ENCODE peak calls at places on chromosomes 7 and 10, in four cellular contexts. One of them, this sample, is unnamed.

GRCh38 chr7:4040031-4040928 is 641.8 kb upstream of the FOXK1 start:
- DNase-seq in PC-9: no peak
- DNase-seq in aorta: no peak
- DNase-seq in PC-3: no peak
- DNase-seq in this sample: no peak

GRCh38 chr7:12239821-12240220 is 28.7 kb downstream of the TMEM106B start:
- DNase-seq in PC-9: no peak
- DNase-seq in aorta: no peak
- DNase-seq in PC-3: no peak
- DNase-seq in this sample: no peak

GRCh38 chr10:36671607-36672006 is 453.8 kb upstream of the ANKRD30A start:
- DNase-seq in PC-9: no peak
- DNase-seq in aorta: no peak
- DNase-seq in PC-3: peak; percentile 99
- DNase-seq in this sample: no peak

GRCh38 chr10:22874189-22874854 is 53.5 kb upstream of the ARMC3 start:
- DNase-seq in PC-9: no peak
- DNase-seq in aorta: no peak
- DNase-seq in PC-3: no peak
- DNase-seq in this sample: no peak

GRCh38 chr7:139702313-139702731 is 75.5 kb downstream of the HIPK2 start:
- DNase-seq in PC-9: no peak
- DNase-seq in aorta: no peak
- DNase-seq in PC-3: no peak
- DNase-seq in this sample: no peak

GRCh38 chr7:87354749-87355148 is 9.3 kb downstream of the CROT start:
- DNase-seq in PC-9: no peak
- DNase-seq in aorta: no peak
- DNase-seq in PC-3: peak; percentile 36
- DNase-seq in this sample: no peak

GRCh38 chr7:13920053-13920697 is 69.3 kb downstream of the ETV1 start:
- DNase-seq in PC-9: peak; percentile 69
- DNase-seq in aorta: no peak
- DNase-seq in PC-3: peak; percentile 97
- DNase-seq in this sample: no peak

GRCh38 chr10:105797234-105797890 is 1156.3 kb downstream of the SORCS3 start:
- DNase-seq in PC-9: no peak
- DNase-seq in aorta: no peak
- DNase-seq in PC-3: peak; percentile 58
- DNase-seq in this sample: no peak

GRCh38 chr10:118537623-118538022 is 57.8 kb downstream of the PRLHR start:
- DNase-seq in PC-9: no peak
- DNase-seq in aorta: no peak
- DNase-seq in PC-3: no peak
- DNase-seq in this sample: no peak

GRCh38 chr7:50412958-50413357 is 37.2 kb downstream of the FIGNL1 start:
- DNase-seq in PC-9: no peak
- DNase-seq in aorta: no peak
- DNase-seq in PC-3: no peak
- DNase-seq in this sample: no peak

GRCh38 chr7:50409856-50410468 is 40.2 kb downstream of the FIGNL1 start:
- DNase-seq in PC-9: no peak
- DNase-seq in aorta: no peak
- DNase-seq in PC-3: no peak
- DNase-seq in this sample: no peak

GRCh38 chr7:50415844-50416243 is 34.3 kb downstream of the FIGNL1 start:
- DNase-seq in PC-9: no peak
- DNase-seq in aorta: no peak
- DNase-seq in PC-3: no peak
- DNase-seq in this sample: no peak

GRCh38 chr7:50406935-50407334 is 43.2 kb downstream of the FIGNL1 start:
- DNase-seq in PC-9: no peak
- DNase-seq in aorta: no peak
- DNase-seq in PC-3: no peak
- DNase-seq in this sample: no peak

GRCh38 chr7:50411333-50412028 is 38.7 kb downstream of the FIGNL1 start:
- DNase-seq in PC-9: no peak
- DNase-seq in aorta: no peak
- DNase-seq in PC-3: no peak
- DNase-seq in this sample: no peak
- H3K4me1 ChIP-seq in PC-9: no peaks in the 10 kb centered on the region
- H3K4me1 ChIP-seq in aorta: no peaks in the 10 kb centered on the region
- H3K4me1 ChIP-seq in PC-3: no peaks in the 10 kb centered on the region
- H3K4me1 ChIP-seq in this sample: no peaks in the 10 kb centered on the region

GRCh38 chr10:3578159-3578558 is 206.8 kb downstream of the KLF6 start:
- DNase-seq in PC-9: no peak
- DNase-seq in aorta: no peak
- DNase-seq in PC-3: no peak
- DNase-seq in this sample: no peak

GRCh38 chr10:3578682-3579081 is 206.3 kb downstream of the KLF6 start:
- DNase-seq in PC-9: no peak
- DNase-seq in aorta: no peak
- DNase-seq in PC-3: no peak
- DNase-seq in this sample: no peak

GRCh38 chr10:3579845-3580244 is 205.2 kb downstream of the KLF6 start:
- DNase-seq in PC-9: no peak
- DNase-seq in aorta: no peak
- DNase-seq in PC-3: no peak
- DNase-seq in this sample: no peak

GRCh38 chr10:3584926-3585784 is 199.9 kb downstream of the KLF6 start:
- DNase-seq in PC-9: no peak
- DNase-seq in aorta: no peak
- DNase-seq in PC-3: no peak
- DNase-seq in this sample: no peak

GRCh38 chr10:3580565-3580964 is 204.4 kb downstream of the KLF6 start:
- DNase-seq in PC-9: no peak
- DNase-seq in aorta: no peak
- DNase-seq in PC-3: no peak
- DNase-seq in this sample: no peak
- H3K27me3 ChIP-seq in PC-9: no peaks in the 10 kb centered on the region
- H3K27me3 ChIP-seq in aorta: no peaks in the 10 kb centered on the region
- H3K27me3 ChIP-seq in PC-3: no peaks in the 10 kb centered on the region
- H3K27me3 ChIP-seq in this sample: no peaks in the 10 kb centered on the region

DNA sequence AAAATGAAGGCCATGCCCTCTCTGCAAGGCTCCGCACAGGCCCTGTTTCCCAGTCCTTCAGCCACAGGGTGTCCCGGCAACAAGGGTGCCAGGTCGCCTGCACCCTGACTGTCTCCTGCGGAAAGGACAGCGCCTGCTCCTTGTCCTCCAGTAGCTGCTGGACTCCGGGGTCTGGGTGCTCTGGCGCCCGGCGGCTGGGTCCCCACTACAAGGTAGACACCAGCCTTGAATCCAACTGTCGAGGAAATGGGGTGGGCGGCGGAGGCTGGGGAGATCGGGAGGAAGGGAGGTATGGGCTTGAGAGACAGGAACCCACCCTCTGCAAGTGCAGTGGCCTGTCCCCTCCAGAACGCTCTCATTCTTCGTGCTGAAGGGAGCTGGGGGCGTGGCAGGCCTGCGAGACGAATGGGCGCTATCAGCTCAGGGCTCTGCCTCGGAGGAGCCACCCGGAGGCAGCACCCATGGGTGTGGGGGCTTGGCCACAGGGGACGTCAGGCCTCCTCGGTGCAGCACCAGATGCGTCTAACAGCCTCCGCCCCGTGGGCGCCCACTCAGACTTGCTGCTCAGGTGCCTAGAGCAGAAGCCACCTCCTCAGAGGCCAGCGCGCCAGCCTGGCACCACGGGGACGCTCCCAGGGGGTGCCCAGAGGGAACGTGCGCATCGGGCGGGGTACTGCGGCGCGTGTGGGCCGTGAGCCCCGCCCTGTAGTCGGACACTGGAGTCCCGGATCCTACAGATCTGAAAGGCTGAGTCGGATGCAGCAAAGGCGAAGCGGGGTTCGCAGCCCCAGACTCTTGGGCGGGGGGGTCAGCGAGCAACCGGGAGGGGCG is 15.6 kb downstream of the ADAM8 start:
- DNase-seq in PC-9: peak; percentile 46
- DNase-seq in aorta: peak; percentile 80
- DNase-seq in PC-3: peak; percentile 28
- DNase-seq in this sample: peak; percentile 85
- H3K27ac ChIP-seq in PC-9: no peak overlapping the region
- H3K27ac ChIP-seq in aorta: no peak overlapping the region
- H3K27ac ChIP-seq in PC-3: peak overlapping the region; percentile 67
- H3K27ac ChIP-seq in this sample: peak overlapping the region; percentile 93

DNA sequence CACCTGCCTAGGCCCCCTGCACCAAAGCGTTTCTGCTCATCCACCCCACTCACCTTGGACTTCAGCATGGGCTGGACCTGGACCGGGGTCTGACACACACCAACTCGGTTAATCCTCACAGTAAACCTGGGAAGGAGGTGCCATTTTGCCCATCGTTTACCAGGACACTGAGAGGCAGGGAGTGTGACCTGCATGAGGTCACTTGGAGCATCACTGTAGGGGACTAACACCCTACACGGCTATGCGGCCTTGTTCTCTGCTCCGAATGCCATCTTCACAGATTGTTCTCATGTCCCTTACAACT is 33.0 kb downstream of the ANKRD16 start:
- DNase-seq in PC-9: no peak
- DNase-seq in aorta: no peak
- DNase-seq in PC-3: no peak
- DNase-seq in this sample: no peak
- H3K4me1 ChIP-seq in PC-9: peaks cover 10% of the 10 kb centered on the region
- H3K4me1 ChIP-seq in aorta: no peaks in the 10 kb centered on the region
- H3K4me1 ChIP-seq in PC-3: peaks cover 3% of the 10 kb centered on the region
- H3K4me1 ChIP-seq in this sample: no peaks in the 10 kb centered on the region

DNA sequence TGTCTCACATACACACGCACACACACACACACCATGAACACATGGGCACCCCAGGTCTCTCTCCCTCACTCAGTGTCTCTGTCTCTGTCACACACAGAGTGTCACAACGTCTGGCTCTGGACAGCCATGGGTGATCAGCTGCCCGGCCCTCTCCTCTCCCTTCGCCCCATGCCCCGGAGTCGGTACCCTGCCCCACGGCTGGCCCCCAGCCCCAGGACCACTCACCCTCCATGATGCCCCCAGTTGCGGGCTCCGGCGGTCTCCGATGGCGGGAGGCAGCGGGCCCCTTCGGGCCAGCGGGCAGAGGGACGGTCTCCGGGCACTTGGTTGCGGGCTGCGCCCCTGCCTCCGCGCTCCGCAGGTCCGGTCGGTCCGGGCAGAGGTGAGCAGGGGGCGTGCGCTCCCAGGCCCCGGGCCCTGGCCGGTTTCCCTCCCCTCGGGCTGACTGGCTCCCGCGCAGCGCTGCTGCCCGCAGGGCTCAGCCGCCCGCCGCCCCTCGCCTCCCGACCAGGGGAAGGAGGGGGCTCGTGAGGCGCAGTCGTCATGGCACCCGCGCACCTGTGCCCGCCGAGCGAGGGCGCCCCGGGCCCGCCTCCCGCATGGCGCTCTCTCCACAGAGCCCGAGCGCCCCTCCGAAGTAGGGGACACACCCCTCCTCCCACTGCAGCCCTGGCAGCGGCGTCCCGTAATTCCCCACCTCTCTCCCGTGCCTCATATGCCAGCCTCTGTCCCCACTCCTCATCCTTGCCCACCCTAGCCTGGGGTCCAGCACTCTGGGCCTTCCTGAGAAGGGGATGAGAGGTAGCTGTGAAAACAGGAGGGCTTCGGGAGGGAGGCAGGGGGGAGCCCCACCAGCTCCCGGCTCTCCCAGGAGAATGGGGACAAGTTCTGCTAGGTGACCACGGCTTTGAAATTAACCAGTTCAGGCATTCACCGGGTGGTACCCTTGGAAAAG is at the start of gene NPFFR1:
- DNase-seq in PC-9: no peak
- DNase-seq in aorta: no peak
- DNase-seq in PC-3: no peak
- DNase-seq in this sample: no peak
- H3K27me3 ChIP-seq in PC-9: peaks cover 26% of the 10 kb centered on the region
- H3K27me3 ChIP-seq in aorta: no peaks in the 10 kb centered on the region
- H3K27me3 ChIP-seq in PC-3: peaks cover 38% of the 10 kb centered on the region
- H3K27me3 ChIP-seq in this sample: peaks cover 38% of the 10 kb centered on the region

DNA sequence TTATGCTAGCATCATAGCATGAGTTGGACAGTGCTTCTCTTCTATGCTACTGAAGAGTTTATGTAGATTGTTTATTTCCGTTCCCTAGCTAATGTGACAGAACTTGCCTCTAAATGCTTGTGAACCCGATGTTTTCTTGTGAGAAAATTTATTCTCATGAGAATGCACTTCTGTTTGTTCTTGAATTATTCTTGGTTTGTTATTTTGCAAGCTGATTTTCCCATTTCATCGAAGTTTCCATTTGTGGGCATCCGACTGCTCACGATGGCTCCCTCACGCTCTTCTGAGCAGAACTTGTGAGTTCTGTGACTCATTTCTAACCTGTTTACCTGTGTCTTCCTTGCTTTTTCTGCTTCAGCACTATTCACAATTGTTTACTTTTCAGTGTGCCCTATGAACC is 59.9 kb downstream of the WDFY4 start:
- DNase-seq in PC-9: no peak
- DNase-seq in aorta: no peak
- DNase-seq in PC-3: no peak
- DNase-seq in this sample: no peak
- H3K27ac ChIP-seq in PC-9: no peak overlapping the region
- H3K27ac ChIP-seq in aorta: no peak overlapping the region
- H3K27ac ChIP-seq in PC-3: no peak overlapping the region
- H3K27ac ChIP-seq in this sample: no peak overlapping the region

GRCh38 chr10:132461103-132461682 is 64.2 kb downstream of the PWWP2B start:
- DNase-seq in PC-9: no peak
- DNase-seq in aorta: no peak
- DNase-seq in PC-3: no peak
- DNase-seq in this sample: no peak

GRCh38 chr10:132460071-132460470 is 63.1 kb downstream of the PWWP2B start:
- DNase-seq in PC-9: no peak
- DNase-seq in aorta: peak; percentile 35
- DNase-seq in PC-3: no peak
- DNase-seq in this sample: peak; percentile 32

GRCh38 chr10:132459252-132460028 is 62.4 kb downstream of the PWWP2B start:
- DNase-seq in PC-9: no peak
- DNase-seq in aorta: peak; percentile 44
- DNase-seq in PC-3: no peak
- DNase-seq in this sample: peak; percentile 42

GRCh38 chr10:132461683-132462231 is 64.8 kb downstream of the PWWP2B start:
- DNase-seq in PC-9: peak; percentile 53
- DNase-seq in aorta: peak; percentile 43
- DNase-seq in PC-3: peak; percentile 35
- DNase-seq in this sample: peak; percentile 44

DNA sequence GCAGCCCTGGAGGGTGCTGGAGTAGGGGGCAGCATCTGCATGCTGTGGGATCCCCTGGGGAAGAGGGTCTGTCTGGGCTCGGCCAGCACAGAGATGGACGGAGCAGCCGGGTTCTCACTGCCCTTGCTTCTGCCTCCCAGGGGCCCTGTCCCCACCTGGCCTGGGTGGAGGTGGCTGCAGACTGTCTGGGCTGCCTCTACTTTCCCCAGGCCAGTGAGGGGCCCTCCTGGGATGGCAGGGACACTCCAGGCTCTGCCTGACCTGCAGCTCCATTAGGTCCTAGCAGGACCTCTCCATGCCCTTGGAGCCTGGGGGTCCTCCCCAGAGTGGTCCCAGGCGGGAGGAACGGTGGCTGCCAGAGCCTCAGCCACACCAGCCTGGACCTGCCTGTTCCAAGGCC is 63.7 kb downstream of the PWWP2B start:
- DNase-seq in PC-9: no peak
- DNase-seq in aorta: peak; percentile 44
- DNase-seq in PC-3: no peak
- DNase-seq in this sample: peak; percentile 35
- H3K4me1 ChIP-seq in PC-9: no peaks in the 10 kb centered on the region
- H3K4me1 ChIP-seq in aorta: no peaks in the 10 kb centered on the region
- H3K4me1 ChIP-seq in PC-3: peaks cover 5% of the 10 kb centered on the region
- H3K4me1 ChIP-seq in this sample: peaks cover 22% of the 10 kb centered on the region